ENCODE peak calls at places on chromosomes 13 and 19, in nine cellular contexts. U is fibroblast of the aortic adventitia, A is psoas muscle, P is lower leg skin, M is HFFc6, W is fibroblast of mammary gland, R is ascending aorta, Q is nephron progenitor cell, D is B cell. V is an unnamed sample.

GRCh38 chr13:94031609-94032008 is 447.9 kb downstream of the DCT start:
- DNase-seq in R (no peak), Q (no peak), P (no peak), W (no peak), U (peak), M (no peak), D (no peak), A (no peak), V (no peak)

GRCh38 chr13:57787058-57787791 is 155.7 kb downstream of the PCDH17 start:
- DNase-seq in M (no peak), A (no peak), W (no peak), Q (peak), P (no peak), R (no peak), D (no peak), U (no peak), V (peak)

GRCh38 chr13:95896302-95896701 is 156.9 kb downstream of the UGGT2 start:
- DNase-seq in U (peak), D (no peak), R (no peak), M (peak), P (no peak), W (no peak), A (no peak), Q (no peak), V (no peak)

GRCh38 chr19:31118292-31118925 is 230.8 kb downstream of the TSHZ3 start:
- DNase-seq in M (no peak), R (no peak), A (no peak), D (no peak), W (no peak), U (no peak), Q (no peak), P (peak), V (no peak)

GRCh38 chr13:43469791-43470190 is 317.0 kb downstream of the ENOX1 start:
- DNase-seq in Q (no peak), U (no peak), M (no peak), D (no peak), P (no peak), R (no peak), W (no peak), A (no peak), V (no peak)

GRCh38 chr19:33177417-33177976 is 16.6 kb upstream of the LRP3 start:
- DNase-seq in D (peak), R (peak), A (no peak), U (no peak), W (no peak), M (no peak), Q (no peak), P (peak), V (peak)

GRCh38 chr13:50162001-50162400 is 146.8 kb downstream of the KCNRG start:
- DNase-seq in Q (no peak), M (no peak), P (no peak), A (no peak), W (peak), U (peak), D (no peak), R (no peak), V (no peak)

GRCh38 chr13:106678646-106679045 is 110.7 kb upstream of the ARGLU1 start:
- DNase-seq in D (no peak), P (no peak), A (no peak), R (no peak), M (no peak), W (no peak), U (no peak), Q (no peak), V (no peak)

GRCh38 chr19:47541507-47541906 is 26.6 kb upstream of the NAPA start:
- DNase-seq in D (no peak), A (no peak), P (no peak), U (no peak), M (no peak), W (no peak), R (no peak), Q (no peak), V (no peak)

DNA sequence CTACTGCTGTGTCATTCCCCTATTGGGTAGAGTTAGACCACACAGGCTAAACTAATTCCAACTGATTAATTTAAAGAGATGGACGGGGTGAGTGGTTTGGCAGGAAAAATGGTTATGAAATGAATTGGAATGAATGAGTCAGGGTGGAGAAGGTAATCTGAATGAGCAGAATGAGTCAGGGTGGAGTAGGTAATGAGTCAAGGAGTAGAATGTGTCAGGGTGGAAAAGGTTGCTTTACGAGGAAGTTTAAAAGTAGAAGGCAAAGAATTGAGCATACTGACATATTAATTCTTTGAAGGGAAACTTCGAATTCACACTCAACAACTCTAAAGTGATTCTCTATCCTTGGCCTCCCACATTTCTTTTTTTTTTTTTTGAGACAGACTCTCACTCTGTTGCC is 12.7 kb upstream of the ZNF121 start:
- DNase-seq in M (peak), Q (no peak), U (peak), A (no peak), W (peak), R (no peak), D (no peak), P (no peak), V (no peak)
- TF ChIP-seq CTCF in M (no peak), Q (no peak), U (no peak), A (no peak), W (no peak), R (no peak), D (no peak), P (no peak), V (no peak)

GRCh38 chr13:72255908-72256307 is 388.9 kb upstream of the DACH1 start:
- DNase-seq in D (no peak), R (no peak), U (no peak), M (peak), A (no peak), Q (peak), W (peak), P (no peak), V (no peak)
- TF ChIP-seq CTCF in D (no peak), R (no peak), U (no peak), M (peak), A (peak), Q (peak), W (peak), P (no peak), V (peak)

GRCh38 chr13:39036212-39036611 is 1.7 kb downstream of the PROSER1 start:
- DNase-seq in D (peak), U (peak), R (no peak), P (no peak), W (no peak), A (no peak), M (no peak), Q (no peak), V (no peak)

GRCh38 chr13:39038569-39038898 is 278 bp downstream of the NHLRC3 start:
- DNase-seq in W (no peak), Q (no peak), U (no peak), D (no peak), R (no peak), M (no peak), P (peak), A (no peak), V (no peak)

GRCh38 chr13:39039033-39039432 is 777 bp downstream of the NHLRC3 start:
- DNase-seq in W (no peak), Q (no peak), M (no peak), U (no peak), P (no peak), R (no peak), A (no peak), D (no peak), V (no peak)

GRCh38 chr13:39037880-39038568 is at the start of the genes NHLRC3 and PROSER1:
- DNase-seq in W (peak), A (peak), D (peak), Q (peak), M (peak), P (peak), R (peak), U (peak), V (peak)

DNA sequence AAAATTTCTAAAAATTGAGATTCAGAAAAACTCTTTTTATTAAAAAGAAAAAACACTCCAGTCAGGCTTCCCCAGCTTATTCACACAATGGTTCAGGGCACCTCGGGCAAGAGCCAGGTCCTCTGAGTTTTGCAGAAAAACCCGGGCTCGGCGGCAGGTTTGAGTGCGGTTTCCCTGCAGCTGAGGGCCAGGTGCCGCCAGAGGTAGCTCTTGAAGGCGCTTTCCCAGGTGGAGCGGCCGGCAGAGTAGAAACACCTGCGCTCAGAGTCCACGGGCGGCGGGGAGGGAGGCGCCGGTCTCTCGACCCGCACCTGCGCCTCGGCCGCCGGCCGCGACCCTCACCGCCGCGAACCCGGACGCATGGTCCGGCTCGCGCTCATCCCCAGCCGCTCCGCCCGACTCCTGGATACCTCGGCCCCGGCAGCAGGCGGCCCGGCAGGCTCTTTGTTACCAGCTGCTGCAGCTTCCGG is 444 bp downstream of the PROSER1 start:
- DNase-seq in M (no peak), U (no peak), Q (no peak), P (no peak), D (no peak), A (no peak), R (no peak), W (no peak), V (no peak)
- TF ChIP-seq CTCF in M (no peak), U (no peak), Q (no peak), P (no peak), D (no peak), A (no peak), R (no peak), W (no peak), V (peak)

GRCh38 chr13:39783051-39783450 is 127.6 kb downstream of the COG6 start:
- DNase-seq in Q (no peak), A (no peak), D (no peak), M (no peak), U (peak), W (peak), P (no peak), R (no peak), V (no peak)
- TF ChIP-seq CTCF in Q (no peak), A (no peak), D (no peak), M (peak), U (no peak), W (peak), P (no peak), R (no peak), V (peak)

DNA sequence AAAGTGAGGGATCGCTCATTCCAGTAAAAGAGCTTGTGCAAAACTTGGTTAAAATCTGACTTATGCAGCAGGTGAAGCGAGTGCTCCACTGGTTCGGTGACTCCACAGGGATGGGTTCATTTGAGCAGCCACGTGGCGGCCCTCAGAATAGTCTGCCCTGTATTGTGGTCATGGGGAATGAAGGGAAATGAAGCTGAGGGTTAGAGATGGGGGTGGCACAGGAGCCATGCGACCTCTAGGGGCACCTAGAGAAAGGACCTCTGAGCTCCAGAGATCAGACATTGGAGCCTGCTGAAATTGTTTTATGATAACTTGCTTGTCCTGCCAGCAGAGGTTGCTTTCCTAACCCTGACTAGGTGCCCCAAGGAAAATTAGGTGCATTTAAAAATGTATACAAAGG is 26.6 kb downstream of the CBY2 start:
- DNase-seq in R (no peak), D (no peak), M (no peak), W (no peak), Q (peak), A (no peak), P (peak), U (no peak), V (no peak)
- TF ChIP-seq CTCF in R (no peak), D (no peak), M (peak), W (peak), Q (peak), A (no peak), P (no peak), U (peak), V (peak)

DNA sequence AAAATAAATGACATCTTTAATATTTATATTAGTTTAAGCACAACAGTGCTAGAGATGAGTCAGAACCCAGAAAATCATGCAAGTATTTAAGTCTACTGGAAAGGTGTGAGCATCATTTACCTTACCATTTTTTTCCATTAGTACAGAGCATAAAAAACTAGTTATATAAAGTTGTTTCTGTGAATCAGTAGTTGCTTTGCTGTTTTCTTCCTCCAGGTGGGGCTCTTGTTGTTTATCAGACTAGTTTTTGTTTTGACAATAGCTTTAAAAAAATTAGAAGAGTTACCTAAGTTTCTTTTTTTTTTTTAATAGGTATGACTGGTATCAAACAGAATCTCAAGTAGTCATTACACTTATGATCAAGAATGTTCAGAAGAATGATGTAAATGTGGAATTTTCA is 12.7 kb downstream of the SUGT1 start:
- DNase-seq in U (peak), R (no peak), P (no peak), Q (no peak), M (peak), A (no peak), D (no peak), W (peak), V (no peak)
- TF ChIP-seq CTCF in U (peak), R (no peak), P (no peak), Q (peak), M (peak), A (peak), D (peak), W (peak), V (peak)

GRCh38 chr13:38900188-38900587 is 90.4 kb downstream of the STOML3 start:
- DNase-seq in M (no peak), R (no peak), P (no peak), W (no peak), Q (no peak), A (no peak), U (no peak), D (no peak), V (no peak)
- TF ChIP-seq CTCF in M (no peak), R (no peak), P (no peak), W (peak), Q (peak), A (no peak), U (peak), D (no peak), V (peak)

DNA sequence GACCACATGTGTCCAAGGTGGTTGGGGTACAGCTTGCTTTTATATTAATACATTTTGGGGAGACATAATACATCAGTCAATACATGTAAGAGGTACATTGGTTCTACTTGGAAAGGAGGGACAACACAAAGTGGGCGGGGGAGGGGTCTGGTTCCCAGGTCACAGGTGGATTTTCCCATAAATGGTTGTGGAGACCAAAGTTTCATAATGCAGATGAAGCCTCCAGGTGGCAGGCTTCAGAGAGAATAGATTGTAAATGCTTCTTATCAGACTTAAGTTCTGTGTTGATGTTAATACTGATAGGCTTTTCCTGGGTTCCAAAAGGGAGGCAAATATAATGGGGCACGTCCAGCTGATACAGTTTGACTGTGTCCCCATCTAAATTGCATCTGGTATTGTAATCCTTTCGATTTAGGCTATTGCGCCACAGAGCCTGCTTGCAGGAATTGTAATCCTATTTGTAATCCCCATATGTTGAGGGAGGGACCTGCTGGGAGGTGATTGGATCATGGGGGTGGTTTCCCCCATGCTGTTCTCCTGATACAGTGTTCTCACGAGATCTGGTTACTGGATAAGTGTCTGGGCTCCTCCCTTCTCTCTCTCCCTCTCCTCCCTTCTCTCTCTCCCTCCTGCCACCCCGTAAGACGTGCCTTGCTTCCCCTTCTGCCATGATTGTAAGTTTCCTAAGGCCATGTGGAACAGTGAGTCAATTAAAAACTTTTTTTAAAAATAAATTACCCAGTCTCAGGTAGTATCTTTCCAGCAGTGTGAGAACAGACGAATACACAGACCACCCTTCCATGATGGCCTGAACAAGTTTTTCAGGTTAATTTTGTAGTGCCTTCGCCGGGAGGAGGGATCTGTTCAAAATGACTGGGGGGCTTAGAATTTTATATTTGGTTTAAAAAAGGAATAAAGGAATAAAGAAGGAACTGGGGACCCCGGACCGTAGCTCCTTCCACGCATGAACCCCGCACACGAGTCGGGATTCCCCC is 44.9 kb downstream of the ZNF823 start:
- DNase-seq in D (no peak), P (no peak), W (peak), U (peak), M (peak), R (no peak), A (no peak), Q (no peak), V (no peak)
- TF ChIP-seq CTCF in D (no peak), P (no peak), W (no peak), U (no peak), M (peak), R (no peak), A (no peak), Q (no peak), V (peak)